ENCODE peak calls at places on chromosomes 2 and 18, in nine cellular contexts. H is stimulated activated CD4-positive, alpha-beta T cell treated with anti-CD3 and anti-CD28 coated beads, TNF-alpha, amount 100 ng/mL, for 4 hours; R is H7; V is adrenal gland; L is neuronal stem cell; S is fibroblast of gingiva; T is NCI-H2081; C is pulmonary artery endothelial cell; W is sigmoid colon. U is an unnamed sample.

GRCh38 chr2:40550085-40550484 is 98.2 kb upstream of the SLC8A1 start:
- DNase-seq in H (no peak), R (no peak), V (no peak), L (no peak), S (no peak), T (no peak), C (no peak), W (no peak), U (no peak)

GRCh38 chr2:24015562-24016375 is 5.9 kb downstream of the MFSD2B start:
- DNase-seq in H (no peak), R (peak; percentile 69), V (no peak), L (no peak), S (peak; percentile 87), T (no peak), C (peak; percentile 43), W (no peak), U (peak; percentile 95)

GRCh38 chr2:188404341-188405004 is 112.8 kb downstream of the GULP1 start:
- DNase-seq in H (no peak), R (no peak), V (no peak), L (no peak), S (no peak), T (no peak), C (no peak), W (no peak), U (no peak)

GRCh38 chr2:200300650-200301314 is 5.7 kb upstream of the SPATS2L start:
- DNase-seq in H (no peak), R (no peak), V (no peak), L (no peak), S (no peak), T (peak; percentile 5), C (no peak), W (no peak), U (no peak)

GRCh38 chr2:77778917-77779316 is 256.7 kb upstream of the LRRTM4 start:
- DNase-seq in H (no peak), R (no peak), V (no peak), L (no peak), S (no peak), T (no peak), C (no peak), W (no peak), U (no peak)

GRCh38 chr18:46073474-46074331 is 1.6 kb upstream of the PSTPIP2 start:
- DNase-seq in H (no peak), R (peak; percentile 71), V (peak; percentile 59), L (peak; percentile 67), S (peak; percentile 48), T (peak; percentile 55), C (no peak), W (no peak), U (peak; percentile 82)

GRCh38 chr2:117958186-117958585 is 55.7 kb downstream of the CCDC93 start:
- DNase-seq in H (no peak), R (no peak), V (no peak), L (no peak), S (peak; percentile 92), T (no peak), C (peak; percentile 64), W (no peak), U (peak; percentile 62)

GRCh38 chr18:57768557-57769326 is 34.4 kb downstream of the ATP8B1 start:
- DNase-seq in H (no peak), R (no peak), V (no peak), L (no peak), S (peak; percentile 86), T (no peak), C (no peak), W (no peak), U (no peak)

GRCh38 chr2:85954192-85954900 is 65.6 kb upstream of the ST3GAL5 start:
- DNase-seq in H (no peak), R (no peak), V (no peak), L (no peak), S (no peak), T (no peak), C (no peak), W (no peak), U (no peak)

GRCh38 chr2:61978522-61978921 is 73.0 kb downstream of the COMMD1 start:
- DNase-seq in H (no peak), R (no peak), V (peak; percentile 73), L (no peak), S (no peak), T (no peak), C (no peak), W (no peak), U (no peak)

GRCh38 chr2:39300044-39300820 is 56.5 kb upstream of the CDKL4 start:
- DNase-seq in H (no peak), R (no peak), V (no peak), L (no peak), S (no peak), T (no peak), C (no peak), W (no peak), U (no peak)

GRCh38 chr2:241736111-241736510 is 1.7 kb downstream of the D2HGDH start:
- DNase-seq in H (no peak), R (no peak), V (no peak), L (no peak), S (no peak), T (no peak), C (no peak), W (no peak), U (no peak)